ENCODE peak calls at places on chromosomes 2 and 18, in six cellular contexts. M is SK-N-SH, F is HCT116, S is H1, Q is GM12878, B is K562. A is an unnamed sample.

GRCh38 chr18:79754022-79754761 is 43.5 kb upstream of the KCNG2 start:
- DNase-seq in M (no peak), F (no peak), S (no peak), Q (no peak), B (no peak), A (no peak)

GRCh38 chr18:24915547-24915946 is 436.4 kb downstream of the ZNF521 start:
- DNase-seq in M (no peak), F (no peak), S (no peak), Q (no peak), B (no peak), A (no peak)

GRCh38 chr2:192243488-192243887 is 48.8 kb upstream of the TMEFF2 start:
- DNase-seq in M (no peak), F (no peak), S (no peak), Q (no peak), B (no peak), A (no peak)

GRCh38 chr2:200454839-200455801 is 54.7 kb downstream of the KCTD18 start:
- DNase-seq in M (no peak), F (peak; percentile 28), S (no peak), Q (peak; percentile 66), B (no peak), A (no peak)

GRCh38 chr2:106944220-106944619 is 58.3 kb upstream of the ST6GAL2 start:
- DNase-seq in M (no peak), F (no peak), S (no peak), Q (no peak), B (no peak), A (no peak)

GRCh38 chr18:55402731-55403405 is 185.1 kb downstream of the TCF4 start:
- DNase-seq in M (no peak), F (no peak), S (no peak), Q (no peak), B (no peak), A (no peak)

GRCh38 chr2:235216901-235217300 is 265.1 kb downstream of the SH3BP4 start:
- DNase-seq in M (no peak), F (no peak), S (no peak), Q (no peak), B (no peak), A (no peak)

GRCh38 chr2:46177461-46178089 is 119.6 kb upstream of the EPAS1 start:
- DNase-seq in M (no peak), F (no peak), S (no peak), Q (no peak), B (no peak), A (no peak)

GRCh38 chr2:237495521-237496117 is 8.6 kb downstream of the MLPH start:
- DNase-seq in M (no peak), F (no peak), S (no peak), Q (no peak), B (no peak), A (no peak)

GRCh38 chr2:189092936-189093335 is 86.6 kb downstream of the COL5A2 start:
- DNase-seq in M (no peak), F (no peak), S (no peak), Q (no peak), B (no peak), A (no peak)

GRCh38 chr2:112121682-112122254 is 16.4 kb upstream of the FBLN7 start:
- DNase-seq in M (peak; percentile 29), F (peak; percentile 26), S (no peak), Q (no peak), B (no peak), A (no peak)

GRCh38 chr2:10289352-10289751 is 13.4 kb upstream of the HPCAL1 start:
- DNase-seq in M (no peak), F (no peak), S (no peak), Q (no peak), B (no peak), A (no peak)

GRCh38 chr2:41865263-41865662 is 182.6 kb upstream of the PKDCC start:
- DNase-seq in M (no peak), F (no peak), S (no peak), Q (no peak), B (no peak), A (no peak)

GRCh38 chr2:212154392-212154791 is 384.2 kb downstream of the ERBB4 start:
- DNase-seq in M (no peak), F (no peak), S (no peak), Q (no peak), B (no peak), A (no peak)

GRCh38 chr2:182522930-182523541 is 96.2 kb upstream of the PDE1A start:
- DNase-seq in M (no peak), F (no peak), S (no peak), Q (no peak), B (no peak), A (no peak)

GRCh38 chr18:3230401-3231334 is 10.9 kb upstream of the MYOM1 start:
- DNase-seq in M (no peak), F (no peak), S (no peak), Q (no peak), B (peak; percentile 75), A (no peak)

GRCh38 chr2:147273106-147273505 is 571.7 kb upstream of the ACVR2A start:
- DNase-seq in M (no peak), F (no peak), S (no peak), Q (no peak), B (no peak), A (no peak)

GRCh38 chr2:96869281-96869823 is 528 bp downstream of the SEMA4C start:
- DNase-seq in M (peak; percentile 85), F (peak; percentile 19), S (peak; percentile 71), Q (no peak), B (peak; percentile 74), A (peak; percentile 83)

GRCh38 chr18:43277164-43277600 is at the start of gene SYT4:
- DNase-seq in M (peak; percentile 40), F (no peak), S (peak; percentile 80), Q (no peak), B (no peak), A (peak; percentile 78)

GRCh38 chr2:176753752-176754474 is 458.7 kb upstream of the HNRNPA3 start:
- DNase-seq in M (no peak), F (no peak), S (no peak), Q (no peak), B (no peak), A (no peak)

GRCh38 chr18:24075731-24076130 is 61.2 kb downstream of the TTC39C start:
- DNase-seq in M (no peak), F (peak; percentile 4), S (no peak), Q (no peak), B (no peak), A (no peak)

GRCh38 chr2:127590386-127591190 is 55.1 kb downstream of the MYO7B start:
- DNase-seq in M (no peak), F (no peak), S (no peak), Q (no peak), B (no peak), A (no peak)

GRCh38 chr2:138239902-138240595 is 261.5 kb upstream of the SPOPL start:
- DNase-seq in M (no peak), F (no peak), S (no peak), Q (no peak), B (no peak), A (no peak)

GRCh38 chr2:240565267-240566202 is 2.7 kb upstream of the RNPEPL1 start:
- DNase-seq in M (peak; percentile 36), F (peak; percentile 87), S (peak; percentile 41), Q (peak; percentile 63), B (peak; percentile 79), A (no peak)

GRCh38 chr2:240564191-240564570 is 4.0 kb downstream of the DUSP28 start:
- DNase-seq in M (no peak), F (no peak), S (peak; percentile 6), Q (no peak), B (no peak), A (no peak)

GRCh38 chr2:240567137-240567871 is 980 bp upstream of the RNPEPL1 start:
- DNase-seq in M (peak; percentile 41), F (no peak), S (peak; percentile 43), Q (no peak), B (no peak), A (no peak)

GRCh38 chr2:240566203-240567136 is 1.8 kb upstream of the RNPEPL1 start:
- DNase-seq in M (peak; percentile 92), F (peak; percentile 81), S (peak; percentile 87), Q (peak; percentile 57), B (peak; percentile 84), A (peak; percentile 40)

GRCh38 chr2:240564571-240565266 is 3.6 kb upstream of the RNPEPL1 start:
- DNase-seq in M (no peak), F (no peak), S (peak; percentile 38), Q (no peak), B (no peak), A (no peak)
- TF ChIP-seq JUND in M (no peak), F (no peak), S (no peak), Q (no peak), B (peak; percentile 45), A (no peak)

GRCh38 chr2:240819404-240820013 is 510 bp downstream of the KIF1A start:
- DNase-seq in M (peak; percentile 81), F (no peak), S (no peak), Q (no peak), B (no peak), A (no peak)

GRCh38 chr2:240820014-240820606 is at the start of gene KIF1A:
- DNase-seq in M (peak; percentile 98), F (no peak), S (peak; percentile 84), Q (no peak), B (no peak), A (no peak)

GRCh38 chr2:240822280-240822847 is 2.3 kb upstream of the KIF1A start:
- DNase-seq in M (no peak), F (no peak), S (no peak), Q (no peak), B (no peak), A (no peak)

GRCh38 chr2:240821429-240821778 is 1.4 kb upstream of the KIF1A start:
- DNase-seq in M (no peak), F (no peak), S (no peak), Q (no peak), B (no peak), A (no peak)

DNA sequence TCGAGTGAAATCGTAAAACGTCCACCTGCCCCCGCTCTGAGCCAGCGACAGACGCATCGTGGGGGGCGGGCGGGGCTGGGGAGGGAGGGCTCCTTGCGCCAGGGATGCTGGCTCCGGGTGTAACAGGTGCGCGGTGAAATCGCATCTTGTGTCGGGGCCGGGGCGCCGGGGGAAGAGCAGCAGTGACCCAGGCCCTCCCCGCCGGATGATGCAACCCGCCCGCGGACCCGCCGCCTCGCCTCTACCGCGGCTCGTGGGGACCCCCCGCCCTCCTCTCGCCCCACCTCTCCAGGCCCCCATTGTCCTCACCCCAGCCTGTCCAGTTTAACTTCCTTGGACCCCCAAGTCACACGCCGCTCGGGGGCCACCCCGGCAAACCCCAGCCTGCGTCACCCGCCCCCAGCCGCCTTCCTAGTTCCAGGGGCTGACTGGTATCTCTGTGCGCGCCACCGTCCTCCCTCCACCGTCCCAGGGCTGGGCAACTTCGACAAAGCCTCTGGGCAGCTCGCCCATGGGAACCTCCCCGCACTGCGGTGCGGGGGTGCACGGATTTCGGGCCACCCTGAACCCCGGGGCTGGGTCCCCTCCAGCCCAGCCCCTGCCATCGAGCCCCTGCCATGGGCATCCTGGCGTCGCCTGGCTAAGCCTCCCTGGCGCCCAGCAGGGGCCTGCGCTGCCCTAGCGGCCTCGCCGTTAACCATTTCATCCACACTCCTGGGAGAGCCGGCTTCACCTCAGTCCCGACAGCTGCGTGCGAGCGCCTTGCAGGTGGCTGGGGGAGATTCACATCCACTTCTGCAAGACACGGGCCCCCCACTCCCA is 799 bp upstream of the KIF1A start:
- DNase-seq in M (peak; percentile 78), F (no peak), S (peak; percentile 85), Q (no peak), B (no peak), A (no peak)
- TF ChIP-seq JUND in M (no peak), F (no peak), S (peak; percentile 34), Q (no peak), B (no peak), A (no peak)

GRCh38 chr18:73962251-73962650 is 185.4 kb downstream of the FBXO15 start:
- DNase-seq in M (no peak), F (no peak), S (no peak), Q (no peak), B (no peak), A (no peak)
- TF ChIP-seq JUND in M (no peak), F (no peak), S (no peak), Q (no peak), B (no peak), A (no peak)

GRCh38 chr2:111011218-111011617 is 109.5 kb upstream of the BCL2L11 start:
- DNase-seq in M (no peak), F (no peak), S (no peak), Q (no peak), B (no peak), A (no peak)
- TF ChIP-seq JUND in M (no peak), F (no peak), S (no peak), Q (no peak), B (no peak), A (no peak)